ENCODE peak calls at places on chromosomes 16 and 17, in five cellular contexts. Y, Z, W, J and M are unnamed samples.

GRCh38 chr17:77691216-77692085 is 267.1 kb upstream of the TNRC6C start:
- DNase-seq in Y (peak), Z (no peak), W (no peak), J (no peak), M (no peak)

GRCh38 chr16:74094514-74094913 is 202.1 kb upstream of the PSMD7 start:
- DNase-seq in Y (no peak), Z (no peak), W (no peak), J (no peak), M (no peak)

GRCh38 chr17:79073706-79074088 is 927 bp upstream of the ENGASE start:
- DNase-seq in Y (no peak), Z (no peak), W (no peak), J (no peak), M (no peak)

GRCh38 chr17:9924735-9925191 is 19.7 kb upstream of the RCVRN start:
- DNase-seq in Y (no peak), Z (no peak), W (no peak), J (no peak), M (no peak)

GRCh38 chr17:73863761-73864535 is 219.7 kb upstream of the SDK2 start:
- DNase-seq in Y (no peak), Z (no peak), W (no peak), J (no peak), M (no peak)

GRCh38 chr16:9039208-9039607 is 52.2 kb upstream of the HAPSTR1 start:
- DNase-seq in Y (no peak), Z (no peak), W (no peak), J (no peak), M (no peak)

GRCh38 chr17:51499906-51500305 is 239.6 kb downstream of the UTP18 start:
- DNase-seq in Y (no peak), Z (no peak), W (no peak), J (no peak), M (no peak)

GRCh38 chr17:41697122-41697962 is 8.7 kb downstream of the EIF1 start:
- DNase-seq in Y (no peak), Z (no peak), W (no peak), J (peak), M (no peak)

GRCh38 chr17:46875849-46876352 is 24.5 kb downstream of the WNT9B start:
- DNase-seq in Y (peak), Z (no peak), W (no peak), J (no peak), M (no peak)

GRCh38 chr17:6374271-6374691 is 60.6 kb downstream of the AIPL1 start:
- DNase-seq in Y (no peak), Z (no peak), W (no peak), J (no peak), M (no peak)

GRCh38 chr17:74380086-74380958 is 13.0 kb downstream of the GPR142 start:
- DNase-seq in Y (peak), Z (no peak), W (no peak), J (no peak), M (no peak)

GRCh38 chr17:51454456-51454978 is 194.2 kb downstream of the UTP18 start:
- DNase-seq in Y (no peak), Z (no peak), W (no peak), J (no peak), M (no peak)

GRCh38 chr16:88955906-88956305 is 21.1 kb downstream of the CBFA2T3 start:
- DNase-seq in Y (no peak), Z (no peak), W (no peak), J (no peak), M (no peak)

GRCh38 chr17:64120159-64120558 is 9.8 kb downstream of the ERN1 start:
- DNase-seq in Y (no peak), Z (no peak), W (no peak), J (no peak), M (no peak)

GRCh38 chr17:58710948-58711552 is 18.6 kb downstream of the RAD51C start:
- DNase-seq in Y (no peak), Z (peak), W (peak), J (no peak), M (no peak)